ENCODE peak calls at places on chromosomes 7 and 10, in eight cellular contexts. S, Y, K, X, M, P, W and C are unnamed samples.
A peak's percentile ranks its signal among the peaks of the same experiment; 100 is the strongest.

GRCh38 chr7:86788948-86789347 is 145.2 kb downstream of the GRM3 start:
- ATAC-seq in S (no peak), Y (no peak), K (no peak), X (no peak), M (no peak), P (peak; percentile 39), W (no peak), C (no peak)

GRCh38 chr10:105605873-105606272 is 964.8 kb downstream of the SORCS3 start:
- ATAC-seq in S (no peak), Y (no peak), K (no peak), X (no peak), M (no peak), P (no peak), W (no peak), C (no peak)

GRCh38 chr7:105367458-105367857 is 21.3 kb downstream of the SRPK2 start:
- ATAC-seq in S (peak; percentile 6), Y (no peak), K (peak; percentile 64), X (no peak), M (peak; percentile 87), P (no peak), W (no peak), C (no peak)

GRCh38 chr10:111086602-111087001 is 9.8 kb downstream of the ADRA2A start:
- ATAC-seq in S (no peak), Y (no peak), K (no peak), X (no peak), M (no peak), P (no peak), W (no peak), C (no peak)

GRCh38 chr10:119378737-119379067 is 163.8 kb downstream of the RGS10 start:
- ATAC-seq in S (peak; percentile 88), Y (no peak), K (no peak), X (peak; percentile 46), M (no peak), P (no peak), W (no peak), C (no peak)

GRCh38 chr10:122703483-122704448 is 4.1 kb upstream of the C10orf120 start:
- ATAC-seq in S (peak; percentile 96), Y (peak; percentile 79), K (peak; percentile 99), X (peak; percentile 99), M (peak; percentile 98), P (peak; percentile 98), W (peak; percentile 98), C (peak; percentile 62)

GRCh38 chr10:130929422-130930325 is 381.8 kb downstream of the TCERG1L start:
- ATAC-seq in S (no peak), Y (no peak), K (peak; percentile 24), X (no peak), M (no peak), P (no peak), W (no peak), C (no peak)

GRCh38 chr7:111568870-111569462 is 6.7 kb upstream of the IMMP2L start:
- ATAC-seq in S (peak; percentile 42), Y (no peak), K (no peak), X (peak; percentile 36), M (no peak), P (peak; percentile 56), W (no peak), C (no peak)

DNA sequence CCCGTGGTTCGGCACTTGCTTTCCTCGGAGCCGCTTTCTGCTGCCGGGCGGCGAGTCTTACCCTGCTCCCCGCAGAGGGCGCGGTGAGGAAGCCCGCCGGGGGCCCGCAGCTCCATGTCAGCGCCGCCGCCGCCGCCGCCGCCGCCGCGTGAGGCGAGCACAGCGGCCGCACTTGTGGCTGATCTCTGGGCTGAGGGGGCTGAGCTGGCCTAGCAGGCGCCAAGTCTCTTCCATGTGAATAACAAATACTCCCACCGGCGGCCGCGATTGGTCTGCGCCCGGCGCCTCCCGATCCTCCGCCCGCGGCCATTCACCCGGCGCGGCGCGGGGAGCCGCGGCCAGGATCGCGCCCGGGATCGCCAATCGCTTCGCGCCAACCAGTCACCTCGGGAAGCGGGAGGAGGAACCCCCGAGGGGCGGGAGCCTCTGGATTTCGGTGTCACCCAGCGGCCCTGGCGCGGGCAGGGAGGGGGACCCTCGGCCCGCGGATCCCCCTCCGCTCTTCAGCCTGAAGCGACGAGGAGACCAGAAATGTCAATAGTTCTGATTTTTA is at the start of gene GRM8:
- ATAC-seq in S (peak; percentile 69), Y (no peak), K (peak; percentile 65), X (peak; percentile 47), M (peak; percentile 68), P (peak; percentile 52), W (peak; percentile 80), C (peak; percentile 77)
- H3K27me3 ChIP-seq in S (peaks cover 44% of the 10 kb centered on the region), Y (peaks cover 15% of the 10 kb centered on the region), K (peaks cover 40% of the 10 kb centered on the region), X (peaks cover 57% of the 10 kb centered on the region), M (peaks cover 8% of the 10 kb centered on the region), P (peaks cover 31% of the 10 kb centered on the region), W (peaks cover 73% of the 10 kb centered on the region), C (peaks cover 85% of the 10 kb centered on the region)

GRCh38 chr7:155802906-155803417 is 9.3 kb downstream of the SHH start:
- ATAC-seq in S (no peak), Y (no peak), K (no peak), X (no peak), M (no peak), P (no peak), W (no peak), C (no peak)

GRCh38 chr7:155804431-155804831 is 7.8 kb downstream of the SHH start:
- ATAC-seq in S (no peak), Y (no peak), K (no peak), X (no peak), M (no peak), P (no peak), W (no peak), C (no peak)

GRCh38 chr7:155802291-155802690 is 10.0 kb downstream of the SHH start:
- ATAC-seq in S (no peak), Y (no peak), K (no peak), X (no peak), M (no peak), P (no peak), W (no peak), C (no peak)

GRCh38 chr7:155804897-155805825 is 7.1 kb downstream of the SHH start:
- ATAC-seq in S (peak; percentile 92), Y (no peak), K (peak; percentile 68), X (peak; percentile 78), M (no peak), P (peak; percentile 57), W (peak; percentile 36), C (no peak)

GRCh38 chr7:155803418-155804376 is 8.6 kb downstream of the SHH start:
- ATAC-seq in S (no peak), Y (peak; percentile 88), K (no peak), X (peak; percentile 50), M (no peak), P (no peak), W (peak; percentile 4), C (no peak)
- H3K4me3 ChIP-seq in S (no peak overlapping the region), Y (peak overlapping the region; percentile 43), K (no peak overlapping the region), X (peak overlapping the region; percentile 53), M (no peak overlapping the region), P (no peak overlapping the region), W (peak overlapping the region; percentile 55), C (no peak overlapping the region)

GRCh38 chr10:133336131-133337078 is at the start of gene CALY:
- ATAC-seq in S (peak; percentile 81), Y (no peak), K (peak; percentile 47), X (no peak), M (peak; percentile 33), P (peak; percentile 40), W (peak; percentile 67), C (peak; percentile 25)
- TF ChIP-seq POLR2AphosphoS5 in S (no peak), Y (no peak), K (no peak), X (no peak), M (no peak), P (no peak), W (no peak), C (no peak)

GRCh38 chr7:21544303-21544656 is 1.4 kb downstream of the DNAH11 start:
- ATAC-seq in S (no peak), Y (no peak), K (no peak), X (no peak), M (no peak), P (no peak), W (no peak), C (no peak)
- H3K27me3 ChIP-seq in S (peaks cover 23% of the 10 kb centered on the region), Y (no peaks in the 10 kb centered on the region), K (peaks cover 47% of the 10 kb centered on the region), X (no peaks in the 10 kb centered on the region), M (no peaks in the 10 kb centered on the region), P (peaks cover 22% of the 10 kb centered on the region), W (peaks cover 30% of the 10 kb centered on the region), C (peaks cover 14% of the 10 kb centered on the region)

GRCh38 chr10:34743804-34744203 is 71.3 kb downstream of the PARD3 start:
- ATAC-seq in S (no peak), Y (no peak), K (no peak), X (no peak), M (no peak), P (no peak), W (no peak), C (peak; percentile 87)
- H3K4me3 ChIP-seq in S (no peak overlapping the region), Y (no peak overlapping the region), K (no peak overlapping the region), X (no peak overlapping the region), M (no peak overlapping the region), P (no peak overlapping the region), W (no peak overlapping the region), C (no peak overlapping the region)

GRCh38 chr10:128337860-128338378 is 211.7 kb upstream of the MKI67 start:
- ATAC-seq in S (no peak), Y (no peak), K (no peak), X (no peak), M (no peak), P (no peak), W (no peak), C (no peak)
- TF ChIP-seq POLR2AphosphoS5 in S (no peak), Y (no peak), K (no peak), X (no peak), M (no peak), P (no peak), W (no peak), C (no peak)